ENCODE peak calls at places on chromosome 1, in five cellular contexts. F, D, G, N and W are unnamed samples.

GRCh38 chr1:15736035-15736665 is at the start of gene SLC25A34:
- DNase-seq in G (no peak), D (no peak), F (no peak), N (no peak), W (no peak)

GRCh38 chr1:150695561-150695960 is 1.4 kb downstream of the GOLPH3L start:
- DNase-seq in D (no peak), N (no peak), F (no peak), G (no peak), W (no peak)

GRCh38 chr1:199646761-199647160 is 380.7 kb upstream of the NR5A2 start:
- DNase-seq in D (no peak), N (no peak), F (no peak), G (no peak), W (no peak)

GRCh38 chr1:54360165-54361005 is 45.8 kb downstream of the SSBP3 start:
- DNase-seq in G (no peak), D (peak), N (no peak), F (peak), W (no peak)

GRCh38 chr1:46053734-46054133 is 78.7 kb downstream of the PIK3R3 start:
- DNase-seq in G (no peak), N (no peak), D (no peak), F (no peak), W (no peak)

GRCh38 chr1:28056129-28056925 is 32.1 kb downstream of the EYA3 start:
- DNase-seq in G (no peak), N (no peak), D (peak), F (peak), W (peak)

GRCh38 chr1:40951943-40952743 is 27.4 kb upstream of the CTPS1 start:
- DNase-seq in G (peak), N (peak), F (peak), D (peak), W (peak)

GRCh38 chr1:187197685-187198084 is 368.9 kb downstream of the PLA2G4A start:
- DNase-seq in F (no peak), D (no peak), G (no peak), N (no peak), W (no peak)

DNA sequence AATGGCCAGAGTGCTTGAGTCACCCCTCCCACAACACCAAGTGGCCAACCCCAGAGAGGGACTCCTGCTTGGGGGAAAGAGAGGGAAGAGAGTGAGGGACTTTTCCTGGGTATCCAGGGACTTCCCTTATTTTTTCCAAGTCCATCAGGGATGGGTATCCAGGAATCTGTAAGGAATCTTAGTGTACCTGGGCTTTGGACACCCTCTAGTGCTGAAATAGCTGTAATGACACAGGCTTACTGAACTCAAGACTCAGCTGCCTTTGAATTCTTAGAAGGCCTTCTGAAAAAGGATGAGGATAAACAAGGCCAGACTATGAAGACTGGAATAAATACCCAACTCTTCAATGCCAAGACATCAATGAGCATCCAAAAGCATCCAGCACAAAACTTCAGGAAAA is 12.0 kb downstream of the TSHB start:
- DNase-seq in D (no peak), N (no peak), G (no peak), F (no peak), W (no peak)
- TF ChIP-seq CTCF in D (no peak), N (peak), G (peak), F (no peak), W (no peak)

GRCh38 chr1:44407430-44408180 is 2.5 kb downstream of the RNF220 start:
- DNase-seq in G (peak), D (no peak), F (no peak), N (no peak), W (no peak)

GRCh38 chr1:44406761-44407429 is 1.8 kb downstream of the RNF220 start:
- DNase-seq in G (peak), F (no peak), D (peak), N (no peak), W (no peak)

GRCh38 chr1:44409741-44410140 is 4.7 kb downstream of the RNF220 start:
- DNase-seq in G (no peak), N (no peak), F (no peak), D (no peak), W (no peak)

GRCh38 chr1:44409019-44409602 is 4.1 kb downstream of the RNF220 start:
- DNase-seq in N (no peak), F (no peak), D (no peak), G (no peak), W (no peak)

DNA sequence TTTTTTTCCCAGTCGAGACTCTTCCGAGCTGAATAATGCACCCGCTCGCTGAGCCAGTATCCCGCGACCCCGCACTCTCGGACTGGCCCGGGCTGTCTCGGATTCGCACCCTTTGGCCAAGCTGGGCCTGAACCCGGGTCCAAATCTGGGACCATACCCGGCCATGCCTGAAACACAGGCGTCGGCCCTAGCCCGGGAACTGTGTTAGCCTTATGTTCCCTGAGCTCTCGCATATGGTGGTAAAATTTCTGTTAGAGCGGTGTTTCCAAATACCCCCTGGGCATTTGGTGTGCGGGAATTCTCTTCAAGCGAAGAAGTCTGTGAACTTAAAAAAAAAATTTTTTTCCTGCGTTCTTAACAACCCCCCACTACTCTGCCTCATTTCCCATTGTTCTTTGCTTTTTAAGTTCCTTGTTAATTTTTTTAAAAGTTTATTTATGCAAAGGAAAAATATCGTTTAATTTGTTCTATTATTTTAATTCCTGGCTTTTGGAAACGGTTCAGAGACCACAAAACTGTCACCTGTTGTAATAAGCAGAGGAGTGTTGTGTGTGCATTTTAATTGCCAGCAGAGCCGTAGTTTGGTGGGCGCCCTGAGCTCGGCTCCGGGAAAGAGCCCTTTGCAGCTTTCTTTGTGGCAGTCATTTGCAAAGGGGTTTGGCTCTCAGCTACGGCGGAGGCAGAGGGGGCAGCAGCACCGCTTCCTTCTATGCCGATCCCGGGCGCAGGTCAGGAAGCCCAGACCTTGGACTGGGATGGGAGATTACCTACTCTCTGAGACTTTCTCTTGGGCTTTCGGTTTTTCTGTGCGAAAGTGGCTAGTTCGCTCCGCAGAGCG is 3.3 kb downstream of the RNF220 start:
- DNase-seq in D (no peak), F (no peak), N (no peak), G (no peak), W (no peak)
- TF ChIP-seq CTCF in D (no peak), F (no peak), N (no peak), G (no peak), W (no peak)

GRCh38 chr1:58883888-58884482 is 100.1 kb upstream of the JUN start:
- DNase-seq in N (no peak), D (peak), F (peak), G (no peak), W (no peak)
- TF ChIP-seq CTCF in N (no peak), D (no peak), F (no peak), G (no peak), W (no peak)

DNA sequence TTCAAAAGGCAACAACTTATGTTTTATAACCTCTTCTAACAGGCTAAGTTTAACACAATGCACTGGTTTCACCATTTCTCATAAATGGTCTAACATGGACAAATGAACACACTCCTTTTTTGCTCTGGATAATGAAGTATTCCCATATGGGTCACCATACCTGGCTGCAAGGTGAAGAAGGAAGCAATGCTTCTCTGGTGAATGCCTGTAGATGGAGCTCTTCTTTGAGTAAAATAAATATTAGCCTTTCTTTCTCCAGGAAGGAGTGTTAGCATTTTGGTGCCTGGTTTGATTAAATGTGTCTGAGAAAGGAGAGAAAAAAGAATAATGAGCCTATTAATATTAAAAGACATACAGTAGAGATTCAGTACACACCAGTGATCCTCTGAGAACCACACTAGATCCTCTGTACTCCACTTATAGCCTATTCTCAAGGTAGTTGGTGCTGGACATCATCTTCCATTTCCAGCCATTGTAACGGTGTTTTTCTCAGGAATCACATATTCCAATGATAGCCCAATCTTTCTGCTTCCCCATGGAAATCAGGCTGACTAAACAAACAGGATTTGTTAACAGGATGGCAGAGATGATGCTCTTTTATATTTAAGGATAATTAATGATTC is 17.6 kb downstream of the MTFR1L start:
- DNase-seq in G (no peak), N (no peak), D (no peak), F (no peak), W (no peak)
- TF ChIP-seq CTCF in G (peak), N (peak), D (peak), F (peak), W (peak)

DNA sequence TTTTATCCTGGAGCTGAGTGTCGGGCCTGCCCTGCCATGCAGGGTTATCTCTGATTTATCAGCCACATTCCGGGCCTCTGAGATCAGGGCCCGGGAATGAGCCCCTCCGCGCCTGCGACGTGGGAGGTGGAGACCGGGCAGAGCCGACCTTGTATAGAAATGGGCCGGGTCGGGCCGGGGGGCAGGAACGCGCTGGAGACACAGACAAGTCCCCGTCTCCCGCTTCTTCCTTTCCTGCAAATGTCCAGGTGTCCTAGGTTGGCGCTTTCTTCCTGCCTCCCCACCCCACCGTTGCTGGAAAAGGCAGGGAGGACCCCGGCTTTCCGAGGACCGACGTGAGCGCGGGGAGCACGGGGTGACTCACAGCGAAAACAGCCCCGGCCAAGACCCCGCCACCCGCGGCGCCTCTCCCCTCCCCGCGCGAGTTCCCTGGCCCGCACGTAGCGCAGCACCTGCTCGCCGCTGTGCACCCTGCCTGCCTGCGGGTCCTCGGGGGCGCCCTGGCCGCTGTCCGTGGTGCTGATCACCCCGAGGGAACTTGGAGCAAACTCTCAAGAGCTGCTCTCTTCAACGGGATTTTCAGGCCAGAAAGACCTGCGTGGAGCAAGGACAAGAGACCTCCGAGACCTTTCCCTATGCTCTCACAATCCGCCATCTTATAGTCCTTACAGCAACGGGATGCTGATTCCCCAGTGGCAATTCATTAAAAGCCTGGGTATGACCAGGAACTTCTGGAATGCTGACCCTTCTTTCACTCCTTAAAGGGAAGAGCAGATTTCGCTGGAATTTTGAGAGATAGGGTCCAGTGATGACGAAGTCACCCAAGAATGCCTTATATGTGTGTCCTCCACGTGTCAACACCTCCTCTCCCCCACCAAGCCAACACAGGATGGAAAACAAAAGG is 475 bp upstream of the NPPB start:
- DNase-seq in G (peak), D (peak), F (peak), N (peak), W (peak)
- TF ChIP-seq CTCF in G (peak), D (no peak), F (no peak), N (no peak), W (peak)

DNA sequence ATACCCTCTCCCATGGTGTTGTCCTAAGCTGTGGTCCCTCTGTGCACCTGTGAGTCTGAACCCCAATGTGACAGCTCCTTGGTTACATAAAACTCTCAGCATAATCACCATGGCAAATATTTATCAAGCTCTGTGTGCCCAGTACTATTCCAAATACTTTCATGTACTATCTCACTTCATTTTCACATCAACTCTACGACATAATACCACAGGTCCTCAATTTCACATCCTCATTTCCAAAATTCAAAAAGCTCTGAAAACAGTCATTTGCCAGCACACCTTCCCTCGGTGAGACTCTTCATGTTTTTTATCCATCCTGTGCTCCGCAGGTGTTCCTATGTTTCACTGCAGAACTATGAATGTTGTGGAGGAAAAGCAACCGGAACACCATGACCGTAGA is 12.4 kb upstream of the CREG1 start:
- DNase-seq in G (no peak), D (no peak), N (no peak), F (no peak), W (no peak)
- TF ChIP-seq CTCF in G (no peak), D (no peak), N (no peak), F (no peak), W (no peak)

GRCh38 chr1:55888685-55889317 is 673.6 kb upstream of the USP24 start:
- DNase-seq in F (no peak), D (no peak), N (no peak), G (no peak), W (no peak)

GRCh38 chr1:55894521-55894920 is 679.4 kb upstream of the USP24 start:
- DNase-seq in F (no peak), N (no peak), G (no peak), D (no peak), W (no peak)

GRCh38 chr1:55898191-55898590 is 681.2 kb downstream of the PLPP3 start:
- DNase-seq in F (no peak), N (no peak), G (no peak), D (no peak), W (no peak)

GRCh38 chr1:55896210-55896609 is 681.0 kb upstream of the USP24 start:
- DNase-seq in G (no peak), N (no peak), D (no peak), F (no peak), W (no peak)

GRCh38 chr1:55893155-55893554 is 678.0 kb upstream of the USP24 start:
- DNase-seq in D (peak), G (no peak), F (peak), N (peak), W (no peak)
- TF ChIP-seq CTCF in D (peak), G (peak), F (peak), N (peak), W (no peak)

GRCh38 chr1:34165422-34165921 is 442 bp upstream of the CSMD2 start:
- DNase-seq in D (no peak), F (no peak), N (no peak), G (peak), W (no peak)

GRCh38 chr1:34164510-34165381 is at the start of gene CSMD2:
- DNase-seq in F (no peak), N (no peak), D (no peak), G (peak), W (no peak)

GRCh38 chr1:34163792-34164509 is 1.1 kb downstream of the CSMD2 start:
- DNase-seq in D (peak), N (no peak), G (peak), F (no peak), W (no peak)

GRCh38 chr1:34166191-34167090 is 1.4 kb upstream of the CSMD2 start:
- DNase-seq in N (no peak), D (no peak), G (peak), F (no peak), W (no peak)

GRCh38 chr1:34162852-34163766 is 1.9 kb downstream of the CSMD2 start:
- DNase-seq in D (peak), F (peak), N (peak), G (peak), W (no peak)
- TF ChIP-seq CTCF in D (peak), F (peak), N (peak), G (peak), W (peak)